ENCODE peak calls at places on chromosomes 2 and 18, in nine cellular contexts. Z, S, I, Y, D, L, C, P and W are unnamed samples.

GRCh38 chr18:74468547-74469014 is 11.5 kb upstream of the DIPK1C start:
- DNase-seq in C (peak), Z (no peak), L (no peak), I (no peak), D (no peak), Y (peak), P (no peak), S (no peak), W (no peak)

GRCh38 chr2:82950148-82950547 is 1508.9 kb downstream of the SUCLG1 start:
- DNase-seq in P (no peak), I (no peak), Z (no peak), C (no peak), S (no peak), L (no peak), Y (no peak), D (no peak), W (no peak)

GRCh38 chr2:236840215-236840614 is 245.5 kb upstream of the COPS8 start:
- DNase-seq in Y (no peak), S (no peak), D (no peak), C (no peak), Z (no peak), L (no peak), I (no peak), P (no peak), W (no peak)

GRCh38 chr18:61608306-61608705 is 275.1 kb downstream of the CDH20 start:
- DNase-seq in S (no peak), Y (no peak), Z (no peak), C (no peak), P (no peak), L (peak), D (no peak), I (no peak), W (no peak)

GRCh38 chr2:235668782-235669181 is 174.9 kb downstream of the AGAP1 start:
- DNase-seq in Y (no peak), I (no peak), P (no peak), L (no peak), Z (no peak), D (no peak), S (no peak), C (peak), W (no peak)

GRCh38 chr2:9638532-9638931 is 7.7 kb upstream of the YWHAQ start:
- DNase-seq in Y (peak), S (peak), D (no peak), L (peak), C (peak), Z (peak), P (peak), I (peak), W (no peak)

GRCh38 chr2:213036836-213037235 is 114.6 kb downstream of the IKZF2 start:
- DNase-seq in S (peak), Y (no peak), D (no peak), P (peak), L (peak), C (no peak), I (no peak), Z (no peak), W (no peak)

GRCh38 chr2:211760103-211760502 is 778.5 kb downstream of the ERBB4 start:
- DNase-seq in D (no peak), Z (no peak), L (no peak), C (no peak), P (no peak), I (no peak), Y (no peak), S (no peak), W (no peak)

GRCh38 chr2:240823449-240824336 is 3.7 kb upstream of the KIF1A start:
- DNase-seq in Y (no peak), I (no peak), C (no peak), L (no peak), D (no peak), S (no peak), P (no peak), Z (no peak), W (no peak)

GRCh38 chr2:190334479-190335224 is 8.7 kb upstream of the INPP1 start:
- DNase-seq in C (no peak), Y (no peak), D (no peak), S (no peak), Z (peak), P (no peak), L (no peak), I (no peak), W (no peak)

GRCh38 chr2:220076734-220077133 is 449.3 kb downstream of the SLC4A3 start:
- DNase-seq in Z (peak), I (no peak), P (peak), S (peak), Y (no peak), L (peak), C (no peak), D (no peak), W (no peak)

GRCh38 chr2:120466704-120467054 is 120.7 kb downstream of the INHBB start:
- DNase-seq in D (no peak), Z (no peak), S (peak), P (no peak), Y (no peak), C (no peak), L (no peak), I (no peak), W (no peak)

GRCh38 chr2:120978359-120979050 is 242.8 kb downstream of the GLI2 start:
- DNase-seq in L (peak), C (peak), Y (peak), D (no peak), P (peak), S (no peak), Z (no peak), I (no peak), W (peak)

GRCh38 chr18:13562494-13563029 is 163.8 kb downstream of the FAM210A start:
- DNase-seq in Y (no peak), C (no peak), Z (no peak), D (no peak), P (no peak), I (no peak), S (no peak), L (no peak), W (peak)

GRCh38 chr18:46345181-46345465 is 240.9 kb downstream of the HAUS1 start:
- DNase-seq in Z (no peak), I (no peak), S (no peak), C (no peak), P (no peak), Y (no peak), D (no peak), L (no peak), W (no peak)

GRCh38 chr2:24164416-24164973 is 10.4 kb upstream of the FAM228A start:
- DNase-seq in C (peak), P (peak), Y (no peak), Z (peak), I (no peak), D (peak), L (no peak), S (no peak), W (no peak)

GRCh38 chr18:49768051-49768391 is 45.3 kb downstream of the ACAA2 start:
- DNase-seq in Y (peak), L (peak), S (peak), D (no peak), C (peak), I (peak), P (peak), Z (peak), W (no peak)

GRCh38 chr2:71801969-71802368 is 345.7 kb downstream of the CYP26B1 start:
- DNase-seq in I (no peak), L (peak), C (no peak), Z (peak), D (peak), Y (no peak), S (peak), P (peak), W (no peak)

GRCh38 chr2:235666240-235666781 is 172.5 kb downstream of the AGAP1 start:
- DNase-seq in C (no peak), S (peak), D (no peak), I (peak), Y (peak), L (peak), Z (peak), P (peak), W (no peak)

GRCh38 chr2:103152556-103152955 is 390.7 kb downstream of the TMEM182 start:
- DNase-seq in I (no peak), P (no peak), Z (no peak), C (no peak), L (no peak), Y (no peak), S (no peak), D (no peak), W (no peak)

GRCh38 chr2:217826505-217826904 is 176.3 kb downstream of the TNS1 start:
- DNase-seq in Y (no peak), L (no peak), Z (no peak), C (peak), D (no peak), P (no peak), I (no peak), S (no peak), W (no peak)

GRCh38 chr18:46518438-46518837 is 138.6 kb downstream of the LOXHD1 start:
- DNase-seq in D (no peak), P (no peak), C (peak), Z (no peak), I (no peak), Y (no peak), L (no peak), S (no peak), W (no peak)

GRCh38 chr18:59566507-59566906 is 130.7 kb downstream of the CCBE1 start:
- DNase-seq in C (no peak), S (no peak), D (no peak), I (no peak), P (peak), Z (peak), Y (no peak), L (peak), W (no peak)

GRCh38 chr2:235618039-235618438 is 124.2 kb downstream of the AGAP1 start:
- DNase-seq in C (no peak), P (peak), L (peak), S (peak), Y (no peak), D (no peak), Z (no peak), I (no peak), W (no peak)

GRCh38 chr2:129775941-129776653 is 203.4 kb upstream of the RAB6C start:
- DNase-seq in D (no peak), I (no peak), C (no peak), Y (no peak), P (no peak), Z (no peak), L (no peak), S (no peak), W (no peak)

GRCh38 chr18:2143666-2144065 is 427.6 kb downstream of the METTL4 start:
- DNase-seq in I (no peak), C (no peak), Y (no peak), S (no peak), Z (no peak), L (no peak), P (peak), D (no peak), W (no peak)

GRCh38 chr18:30359521-30359920 is 683.0 kb downstream of the DSC3 start:
- DNase-seq in L (no peak), Y (no peak), S (no peak), Z (no peak), C (peak), D (no peak), P (no peak), I (no peak), W (no peak)

GRCh38 chr2:33378551-33379220 is 97.8 kb upstream of the RASGRP3 start:
- DNase-seq in S (no peak), C (no peak), P (peak), L (peak), I (no peak), Z (no peak), Y (no peak), D (no peak), W (no peak)

GRCh38 chr2:164993287-164994016 is 38.1 kb upstream of the SLC38A11 start:
- DNase-seq in L (no peak), I (no peak), D (no peak), C (no peak), S (no peak), P (no peak), Y (no peak), Z (no peak), W (no peak)

GRCh38 chr2:164992818-164993217 is 37.5 kb upstream of the SLC38A11 start:
- DNase-seq in Z (peak), L (peak), C (no peak), Y (peak), I (peak), S (peak), D (peak), P (peak), W (no peak)
- TF ChIP-seq CTCF in Z (peak), L (peak), C (peak), Y (peak), I (peak), S (peak), D (no peak), P (peak), W (peak)

GRCh38 chr2:233210843-233211600 is 40.5 kb upstream of the ATG16L1 start:
- DNase-seq in D (no peak), S (peak), L (peak), P (peak), Z (peak), Y (peak), C (peak), I (peak), W (no peak)
- TF ChIP-seq CTCF in D (no peak), S (no peak), L (no peak), P (no peak), Z (no peak), Y (no peak), C (no peak), I (no peak), W (no peak)

GRCh38 chr2:112876257-112876970 is 34.6 kb upstream of the IL37 start:
- DNase-seq in C (no peak), D (peak), S (no peak), I (no peak), P (no peak), Z (no peak), L (no peak), Y (no peak), W (no peak)
- TF ChIP-seq CTCF in C (no peak), D (no peak), S (no peak), I (no peak), P (no peak), Z (no peak), L (no peak), Y (no peak), W (no peak)

GRCh38 chr18:76167440-76167839 is 327.6 kb downstream of the ZNF516 start:
- DNase-seq in S (no peak), Y (no peak), L (no peak), Z (no peak), I (no peak), P (no peak), D (no peak), C (no peak), W (no peak)
- TF ChIP-seq CTCF in S (no peak), Y (no peak), L (no peak), Z (no peak), I (no peak), P (no peak), D (no peak), C (no peak), W (no peak)

GRCh38 chr2:140804682-140805235 is 1326.1 kb downstream of the LRP1B start:
- DNase-seq in S (peak), C (no peak), Z (no peak), Y (no peak), L (no peak), P (no peak), I (no peak), D (no peak), W (no peak)

GRCh38 chr2:140814141-140814540 is 1316.7 kb downstream of the LRP1B start:
- DNase-seq in C (no peak), I (no peak), D (no peak), Y (no peak), S (no peak), Z (no peak), L (no peak), P (no peak), W (no peak)

GRCh38 chr2:140808211-140808610 is 1322.6 kb downstream of the LRP1B start:
- DNase-seq in L (no peak), C (no peak), Y (no peak), I (no peak), P (no peak), D (no peak), S (no peak), Z (no peak), W (no peak)

DNA sequence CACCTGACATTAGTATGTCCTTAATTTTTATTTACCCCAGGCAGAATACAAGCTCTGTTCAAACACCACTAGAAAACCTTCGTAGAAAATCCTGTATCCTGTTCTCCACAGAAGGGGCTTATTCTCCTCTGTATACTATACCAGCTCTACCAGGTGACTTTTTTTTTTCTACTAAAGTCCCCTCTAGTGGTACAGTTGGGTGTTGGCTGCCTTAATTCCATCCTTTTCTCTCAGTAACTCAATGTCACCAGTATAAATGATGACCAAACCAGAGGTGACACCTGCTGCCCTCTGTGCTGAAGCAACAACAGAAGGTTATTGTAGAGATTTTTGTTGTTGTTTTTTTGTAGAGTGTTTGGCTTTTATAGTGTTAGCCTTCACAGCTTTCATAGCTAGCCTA is 1322.0 kb downstream of the LRP1B start:
- DNase-seq in I (no peak), Z (no peak), D (no peak), Y (no peak), P (peak), C (no peak), L (no peak), S (no peak), W (no peak)
- TF ChIP-seq CTCF in I (no peak), Z (no peak), D (no peak), Y (peak), P (peak), C (no peak), L (no peak), S (no peak), W (no peak)